ENCODE peak calls at places on chromosomes 5 and 9, in ten cellular contexts. P, E, T, Q, L, V, W, D, N and U are unnamed samples.

GRCh38 chr9:89978185-89978584 is 373.4 kb downstream of the GADD45G start:
- DNase-seq in Q (no peak), N (no peak), D (no peak), W (peak), T (no peak), P (peak), E (peak), V (no peak), L (no peak), U (no peak)

GRCh38 chr9:123406691-123407536 is 50.9 kb downstream of the CRB2 start:
- DNase-seq in Q (no peak), T (no peak), W (no peak), E (no peak), N (no peak), P (no peak), L (no peak), D (no peak), V (no peak), U (no peak)

GRCh38 chr9:115035872-115036612 is 81.9 kb downstream of the TNC start:
- DNase-seq in T (no peak), P (no peak), L (no peak), V (no peak), E (peak), Q (no peak), N (no peak), D (no peak), W (no peak), U (no peak)

GRCh38 chr9:1909322-1909721 is 105.8 kb upstream of the SMARCA2 start:
- DNase-seq in E (no peak), T (no peak), N (no peak), Q (no peak), V (no peak), D (no peak), L (no peak), W (no peak), P (no peak), U (no peak)

GRCh38 chr5:61701877-61702602 is 370.0 kb downstream of the ZSWIM6 start:
- DNase-seq in W (no peak), D (no peak), V (no peak), E (no peak), Q (no peak), T (no peak), P (no peak), N (no peak), L (no peak), U (no peak)

GRCh38 chr9:137085918-137086530 is 761 bp upstream of the MAN1B1 start:
- DNase-seq in V (peak), L (no peak), P (peak), W (peak), D (no peak), N (peak), E (no peak), T (peak), Q (peak), U (peak)

GRCh38 chr5:180468732-180469585 is 25.2 kb upstream of the CNOT6 start:
- DNase-seq in W (no peak), E (no peak), T (no peak), L (no peak), Q (no peak), N (no peak), P (no peak), D (no peak), V (no peak), U (no peak)

GRCh38 chr5:145362261-145362660 is 472.9 kb downstream of the PRELID2 start:
- DNase-seq in W (no peak), T (no peak), E (no peak), V (no peak), D (no peak), P (no peak), L (no peak), Q (no peak), N (no peak), U (no peak)

GRCh38 chr9:88645172-88645868 is 110.3 kb downstream of the NXNL2 start:
- DNase-seq in T (no peak), D (no peak), V (no peak), E (no peak), W (no peak), Q (no peak), L (no peak), P (peak), N (no peak), U (no peak)

GRCh38 chr9:128442150-128442549 is 13.7 kb upstream of the ODF2 start:
- DNase-seq in T (no peak), Q (no peak), V (no peak), L (no peak), N (no peak), E (no peak), D (no peak), W (no peak), P (no peak), U (no peak)

GRCh38 chr9:128435611-128436010 is 15.0 kb downstream of the CERCAM start:
- DNase-seq in Q (no peak), N (no peak), V (no peak), W (no peak), T (no peak), D (no peak), E (no peak), L (no peak), P (no peak), U (no peak)

GRCh38 chr9:128438343-128439109 is 17.3 kb upstream of the ODF2 start:
- DNase-seq in P (peak), E (no peak), V (peak), Q (peak), W (peak), D (peak), T (peak), L (peak), N (peak), U (peak)

GRCh38 chr9:128434340-128434739 is 13.7 kb downstream of the CERCAM start:
- DNase-seq in P (no peak), L (no peak), T (no peak), E (no peak), V (no peak), N (no peak), W (no peak), Q (no peak), D (no peak), U (no peak)

DNA sequence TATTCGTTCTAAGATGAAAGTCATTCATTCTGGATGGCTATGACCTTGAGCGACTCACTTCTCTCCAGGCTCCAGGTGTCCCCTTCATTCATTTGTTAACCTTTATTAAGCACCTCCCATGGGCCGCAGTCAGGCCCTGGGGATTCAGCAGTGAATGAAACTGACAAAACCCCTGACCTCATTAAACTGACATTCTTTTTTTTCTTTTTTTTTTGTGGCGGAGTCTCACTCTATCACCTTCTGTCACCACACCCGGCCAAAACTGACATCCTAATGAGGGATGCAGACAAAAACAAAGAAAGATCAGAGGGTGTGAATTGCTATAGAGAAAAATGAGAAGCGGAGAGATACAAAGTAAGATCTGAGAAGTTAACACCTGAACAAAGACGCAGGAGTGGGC is 16.5 kb upstream of the ODF2 start:
- DNase-seq in L (no peak), P (no peak), E (no peak), D (no peak), Q (no peak), W (no peak), N (no peak), T (no peak), V (no peak), U (no peak)
- H3K27ac ChIP-seq in L (no peak), P (no peak), E (peak), D (no peak), Q (no peak), W (no peak), N (no peak), T (no peak), V (no peak), U (no peak)

DNA sequence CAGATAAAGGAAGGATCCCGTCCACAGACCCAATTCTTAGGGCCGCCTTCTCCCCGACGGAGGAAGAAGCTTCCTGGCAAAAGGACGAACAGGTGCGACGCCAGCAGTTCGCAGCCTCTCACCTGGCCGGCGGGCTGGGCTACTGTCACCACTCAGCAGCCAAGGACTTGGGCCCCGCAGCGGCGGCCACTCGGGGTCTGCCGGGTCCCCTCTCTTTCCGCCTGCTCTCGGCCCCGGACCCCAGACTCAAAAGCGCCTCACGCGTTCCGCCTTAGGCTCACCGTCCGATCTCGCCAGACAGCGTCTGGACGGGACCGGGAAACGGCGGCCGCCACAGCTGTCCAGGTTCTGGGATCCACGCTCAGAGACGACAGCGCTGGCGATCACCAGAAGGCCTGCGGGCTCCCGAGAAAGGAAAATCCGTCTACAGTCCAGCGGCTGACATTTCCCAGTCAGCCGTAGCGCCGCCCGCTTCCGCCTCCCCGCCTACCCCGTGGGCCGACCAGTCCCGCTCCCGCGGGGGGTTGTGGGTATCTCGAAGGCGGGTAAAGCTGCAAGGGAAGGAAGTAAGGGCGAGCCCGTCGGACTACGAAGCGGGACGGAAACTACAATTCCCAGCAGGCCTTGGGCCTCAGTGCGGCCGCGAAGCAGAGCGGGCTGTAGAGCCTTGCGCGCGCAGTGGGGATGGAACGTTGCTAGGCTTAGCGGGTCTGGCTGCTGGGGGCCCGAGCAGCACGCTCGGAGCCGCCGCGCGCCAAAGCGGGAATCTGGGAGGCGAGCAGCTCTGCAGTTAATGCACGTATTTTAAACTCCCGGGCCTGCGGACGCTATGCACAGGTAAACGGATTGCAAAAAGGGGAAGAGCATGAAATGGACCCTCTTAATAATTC is at the start of the genes LMBRD2 and SKP2:
- DNase-seq in T (peak), E (peak), N (peak), D (peak), P (peak), V (peak), Q (peak), W (peak), L (peak), U (peak)
- TF ChIP-seq POLR2A in T (no peak), E (peak), N (peak), D (peak), P (no peak), V (no peak), Q (peak), W (peak), L (peak), U (peak)

DNA sequence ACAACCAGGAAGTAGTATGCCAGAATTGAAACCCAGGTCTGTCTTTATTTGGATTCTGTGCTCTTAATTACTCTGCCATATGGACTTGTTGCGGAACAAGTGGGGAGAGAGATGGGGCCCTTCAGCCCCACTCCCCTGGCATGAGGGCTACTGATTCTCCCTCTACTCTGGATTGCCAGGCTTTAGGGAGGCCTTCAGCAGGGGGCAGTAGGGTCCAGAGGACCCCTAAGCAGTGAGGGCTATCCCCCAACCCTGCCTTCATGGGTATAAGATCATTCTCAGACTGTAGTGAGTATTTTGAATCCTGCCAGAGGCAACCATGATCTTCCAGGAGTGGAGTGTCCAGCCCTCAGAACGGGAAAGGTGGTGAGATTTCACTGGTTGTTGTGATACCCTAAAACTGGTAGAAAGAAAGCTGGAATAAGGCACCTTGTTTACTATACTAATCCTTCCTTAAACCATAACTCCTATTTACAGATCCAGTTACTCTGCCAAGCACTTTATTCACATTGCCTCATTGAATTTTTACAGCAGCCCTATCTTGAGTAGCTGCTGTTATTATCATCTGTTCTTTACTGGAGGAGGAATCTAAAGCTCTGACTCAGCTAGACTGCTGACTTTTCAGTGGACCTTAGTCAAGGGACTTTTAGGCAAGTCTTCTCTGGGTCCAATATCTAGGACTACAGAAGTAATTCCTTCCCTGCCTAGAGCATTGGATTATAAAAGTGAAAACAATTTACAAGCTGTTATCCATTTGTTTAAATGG is 31.3 kb upstream of the LARP1 start:
- DNase-seq in D (no peak), V (no peak), Q (no peak), L (no peak), N (no peak), E (no peak), T (no peak), P (no peak), W (no peak), U (no peak)
- H3K27ac ChIP-seq in D (no peak), V (peak), Q (no peak), L (peak), N (peak), E (no peak), T (peak), P (no peak), W (no peak), U (peak)

GRCh38 chr5:139271201-139272027 is 22.1 kb upstream of the MATR3 start:
- DNase-seq in W (no peak), Q (no peak), E (no peak), D (no peak), V (no peak), L (no peak), N (no peak), P (no peak), T (no peak), U (no peak)

GRCh38 chr5:139275536-139276297 is 17.8 kb upstream of the MATR3 start:
- DNase-seq in D (peak), V (no peak), Q (no peak), E (no peak), T (no peak), N (no peak), P (no peak), W (no peak), L (no peak), U (no peak)

GRCh38 chr5:139273572-139274264 is 19.8 kb upstream of the MATR3 start:
- DNase-seq in E (peak), V (peak), T (peak), N (peak), L (peak), W (peak), P (peak), D (peak), Q (peak), U (peak)

GRCh38 chr5:139273322-139273571 is 20.3 kb upstream of the MATR3 start:
- DNase-seq in W (peak), T (no peak), V (no peak), N (no peak), P (no peak), E (no peak), L (no peak), D (no peak), Q (no peak), U (no peak)

GRCh38 chr5:139272471-139273321 is 20.8 kb upstream of the MATR3 start:
- DNase-seq in P (no peak), D (peak), E (no peak), N (no peak), W (no peak), L (no peak), T (no peak), Q (no peak), V (no peak), U (peak)
- TF ChIP-seq POLR2A in P (no peak), D (no peak), E (no peak), N (no peak), W (no peak), L (no peak), T (no peak), Q (no peak), V (no peak), U (no peak)